ENCODE peak calls at places on chromosomes 4 and X, in four cellular contexts. U is IMR-90, F is PC-3, G is GM23248. Y is an unnamed sample.

GRCh38 chr4:140100771-140101170 is 53.2 kb downstream of the MAML3 start:
- DNase-seq in U (peak), F (no peak), G (no peak), Y (no peak)

GRCh38 chrX:11757729-11758399 is at the start of gene MSL3:
- DNase-seq in U (peak), F (peak), G (peak), Y (peak)

GRCh38 chr4:15294202-15294601 is 133.6 kb upstream of the C1QTNF7 start:
- DNase-seq in U (no peak), F (no peak), G (no peak), Y (no peak)

GRCh38 chrX:138775501-138775900 is 64.0 kb upstream of the FGF13 start:
- DNase-seq in U (peak), F (peak), G (peak), Y (peak)

GRCh38 chr4:120977435-120977997 is 55.0 kb upstream of the PRDM5 start:
- DNase-seq in U (peak), F (peak), G (peak), Y (peak)

GRCh38 chr4:181372014-181372413 is 871.2 kb upstream of the TENM3 start:
- DNase-seq in U (no peak), F (no peak), G (no peak), Y (no peak)

GRCh38 chr4:26325191-26325590 is 4.4 kb downstream of the RBPJ start:
- DNase-seq in U (peak), F (peak), G (peak), Y (peak)

GRCh38 chrX:109856974-109857373 is 123.9 kb upstream of the ACSL4 start:
- DNase-seq in U (peak), F (peak), G (peak), Y (peak)

GRCh38 chr4:46270986-46271596 is 118.8 kb downstream of the GABRA2 start:
- DNase-seq in U (peak), F (peak), G (peak), Y (peak)

GRCh38 chrX:93538575-93538974 is 134.8 kb downstream of the NAP1L3 start:
- DNase-seq in U (no peak), F (peak), G (peak), Y (no peak)

GRCh38 chr4:833156-833555 is 7.2 kb upstream of the CPLX1 start:
- DNase-seq in U (no peak), F (no peak), G (no peak), Y (no peak)

GRCh38 chr4:154877110-154877760 is 96.2 kb downstream of the RBM46 start:
- DNase-seq in U (peak), F (peak), G (peak), Y (peak)

GRCh38 chrX:2875798-2876399 is 47.2 kb downstream of the GYG2 start:
- DNase-seq in U (no peak), F (peak), G (peak), Y (peak)

GRCh38 chr4:156767911-156768415 is 203.6 kb downstream of the PDGFC start:
- DNase-seq in U (no peak), F (no peak), G (no peak), Y (no peak)

GRCh38 chrX:18896680-18897544 is 87.0 kb downstream of the PHKA2 start:
- DNase-seq in U (no peak), F (no peak), G (no peak), Y (no peak)

GRCh38 chr4:48979897-48980579 is 6.0 kb upstream of the CWH43 start:
- DNase-seq in U (no peak), F (peak), G (peak), Y (no peak)

GRCh38 chrX:104681214-104681613 is 115.2 kb downstream of the IL1RAPL2 start:
- DNase-seq in U (no peak), F (no peak), G (no peak), Y (no peak)

GRCh38 chr4:184434496-184435066 is 39.8 kb downstream of the IRF2 start:
- DNase-seq in U (no peak), F (no peak), G (no peak), Y (no peak)

DNA sequence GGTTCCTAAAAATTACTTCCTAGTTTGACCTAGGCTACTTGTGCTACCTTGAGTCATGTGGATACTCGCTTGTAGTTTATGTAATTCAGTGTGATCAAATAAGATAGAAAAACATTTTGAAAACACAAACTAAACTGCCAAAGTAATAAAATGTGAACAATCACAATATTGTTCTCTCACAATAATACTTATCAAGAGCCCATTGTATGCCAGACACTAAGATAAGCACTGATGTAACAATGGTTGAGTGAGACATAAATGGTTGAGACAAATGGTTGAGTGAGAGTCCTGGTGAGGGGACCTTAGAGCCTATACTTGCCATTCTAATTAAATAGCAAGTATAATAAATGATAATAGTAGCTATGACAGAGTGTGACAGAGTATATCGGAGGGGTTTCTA is 41.7 kb downstream of the RFC1 start:
- DNase-seq in U (no peak), F (no peak), G (no peak), Y (no peak)
- H2AFZ ChIP-seq in U (no peak), F (no peak), G (no peak), Y (no peak)

DNA sequence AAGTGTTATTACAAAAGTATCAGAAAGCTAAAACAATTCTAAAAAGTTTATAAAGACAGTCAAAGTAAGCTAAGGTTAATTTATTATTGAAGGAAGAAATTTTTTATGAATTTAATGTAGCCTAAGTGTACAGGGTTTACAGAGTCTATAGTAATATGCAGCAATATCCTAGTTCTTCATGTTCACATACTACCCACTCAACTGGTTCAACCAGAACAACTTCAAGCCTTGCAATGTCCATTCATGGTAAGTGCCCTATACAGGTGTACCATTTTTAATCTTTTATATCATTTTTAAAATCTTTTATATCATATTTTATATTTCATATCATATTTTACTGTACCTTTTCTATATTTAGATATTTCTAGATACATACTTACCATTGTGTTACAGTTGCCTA is 34.3 kb downstream of the COL4A5 start:
- DNase-seq in U (no peak), F (peak), G (no peak), Y (no peak)
- H2AFZ ChIP-seq in U (no peak), F (no peak), G (no peak), Y (no peak)

GRCh38 chr4:74205559-74205958 is 47.6 kb downstream of the MTHFD2L start:
- DNase-seq in U (no peak), F (no peak), G (no peak), Y (no peak)

GRCh38 chr4:74203467-74203866 is 45.5 kb downstream of the MTHFD2L start:
- DNase-seq in U (no peak), F (no peak), G (no peak), Y (no peak)

GRCh38 chr4:74206088-74206826 is 48.3 kb downstream of the MTHFD2L start:
- DNase-seq in U (peak), F (no peak), G (peak), Y (peak)

GRCh38 chr4:74202062-74202586 is 44.2 kb downstream of the MTHFD2L start:
- DNase-seq in U (peak), F (no peak), G (no peak), Y (peak)

DNA sequence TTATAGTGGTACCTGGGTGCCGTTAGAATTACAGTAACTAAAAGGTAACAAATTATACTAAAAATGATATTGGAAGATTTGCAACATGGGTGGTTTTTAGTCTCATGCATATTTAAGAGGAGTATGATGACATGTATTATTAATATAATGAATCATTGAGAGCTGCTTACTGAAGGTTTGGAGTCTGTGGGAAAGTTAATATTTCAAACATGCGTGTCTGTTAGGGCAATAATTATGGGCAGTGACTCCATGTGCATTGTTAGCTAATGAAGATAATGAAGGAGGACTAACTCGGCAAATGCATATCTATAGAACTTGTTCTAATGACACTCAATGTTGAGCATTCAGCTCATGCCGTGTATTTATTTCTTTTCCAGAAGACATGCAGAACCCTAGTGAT is 47.1 kb downstream of the MTHFD2L start:
- DNase-seq in U (no peak), F (no peak), G (no peak), Y (peak)
- H2AFZ ChIP-seq in U (no peak), F (no peak), G (no peak), Y (no peak)

GRCh38 chrX:30620125-30620524 is 33.1 kb upstream of the GK start:
- DNase-seq in U (peak), F (no peak), G (peak), Y (no peak)

GRCh38 chrX:30622361-30622760 is 30.9 kb upstream of the GK start:
- DNase-seq in U (no peak), F (no peak), G (no peak), Y (no peak)

GRCh38 chrX:30615229-30615628 is 37.7 kb upstream of the TASL start:
- DNase-seq in U (peak), F (peak), G (peak), Y (peak)

GRCh38 chrX:30620980-30621716 is 32.1 kb upstream of the GK start:
- DNase-seq in U (peak), F (peak), G (peak), Y (peak)

GRCh38 chrX:30618160-30618765 is 35.0 kb upstream of the GK start:
- DNase-seq in U (no peak), F (peak), G (peak), Y (no peak)
- H2AFZ ChIP-seq in U (peak), F (no peak), G (no peak), Y (no peak)

DNA sequence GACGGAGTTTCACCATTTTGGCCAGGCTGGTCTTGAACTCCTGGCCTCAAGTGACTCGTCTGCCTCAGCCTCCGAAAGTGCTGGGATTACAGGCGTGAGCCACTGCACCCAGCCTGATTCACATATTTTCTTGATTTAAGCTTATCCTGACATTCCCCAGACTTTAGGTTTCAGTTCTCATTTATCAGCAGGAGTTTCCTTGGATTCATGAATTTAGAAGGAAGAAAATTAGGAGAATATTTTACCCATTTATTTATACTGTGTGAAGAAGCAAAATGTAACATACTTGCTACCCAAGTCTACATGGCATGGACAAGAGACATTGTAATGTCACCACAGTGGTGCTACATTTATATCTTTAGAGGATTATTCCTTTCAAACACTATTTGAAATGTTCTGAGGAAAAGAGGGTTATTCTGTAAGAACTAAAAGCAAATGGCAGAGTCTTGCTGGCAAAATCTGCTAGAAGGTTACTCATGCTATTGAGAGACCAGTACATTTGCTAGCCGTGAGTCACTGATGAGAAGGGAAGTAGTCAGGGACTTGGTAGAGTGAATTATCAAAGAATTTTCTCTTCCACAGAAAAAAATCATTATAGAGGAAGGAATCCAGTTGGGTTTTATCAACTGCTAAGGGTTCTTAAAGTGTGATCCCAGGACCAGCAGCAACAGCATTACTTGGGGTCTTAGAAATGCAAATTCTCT is 26.1 kb upstream of the CFAP299 start:
- DNase-seq in U (peak), F (peak), G (peak), Y (peak)
- H2AFZ ChIP-seq in U (no peak), F (no peak), G (peak), Y (no peak)

GRCh38 chr4:122775987-122776836 is 43.7 kb downstream of the BBS12 start:
- DNase-seq in U (no peak), F (no peak), G (no peak), Y (no peak)
- H2AFZ ChIP-seq in U (peak), F (no peak), G (no peak), Y (no peak)

GRCh38 chr4:96052827-96053226 is 212.9 kb downstream of the PDHA2 start:
- DNase-seq in U (no peak), F (no peak), G (no peak), Y (no peak)
- H2AFZ ChIP-seq in U (no peak), F (no peak), G (no peak), Y (no peak)

DNA sequence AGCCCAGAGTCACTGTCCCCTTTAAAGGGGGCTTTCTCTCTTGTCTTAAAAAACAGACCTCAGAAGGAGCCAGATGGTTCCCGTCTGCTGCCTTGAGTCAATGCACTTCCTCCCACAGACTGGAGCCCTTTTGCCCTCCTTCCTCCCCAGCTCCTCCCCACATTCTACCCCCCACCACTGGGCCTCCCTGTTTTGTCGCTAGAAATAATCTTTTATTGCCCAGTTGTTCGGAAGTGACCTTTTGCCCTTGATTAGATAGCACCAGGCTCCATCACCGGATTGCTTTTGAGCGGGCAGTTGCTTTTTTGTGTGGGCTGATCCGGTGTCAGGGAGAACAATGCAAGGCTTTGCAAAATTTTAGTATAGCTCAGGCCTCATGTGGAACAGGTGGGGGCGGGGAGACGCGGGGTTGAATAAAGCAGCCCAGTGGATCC is 47.7 kb downstream of the SPRY1 start:
- DNase-seq in U (peak), F (no peak), G (no peak), Y (peak)
- H2AFZ ChIP-seq in U (peak), F (no peak), G (no peak), Y (peak)

GRCh38 chr4:126977306-126977705 is 655.5 kb upstream of the INTU start:
- DNase-seq in U (peak), F (no peak), G (peak), Y (peak)
- H2AFZ ChIP-seq in U (peak), F (no peak), G (peak), Y (peak)

GRCh38 chr4:161183729-161184128 is 980.1 kb downstream of the FSTL5 start:
- DNase-seq in U (no peak), F (no peak), G (no peak), Y (no peak)

GRCh38 chr4:161182913-161183312 is 980.9 kb downstream of the FSTL5 start:
- DNase-seq in U (no peak), F (no peak), G (no peak), Y (no peak)

GRCh38 chr4:161186750-161187149 is 977.0 kb downstream of the FSTL5 start:
- DNase-seq in U (no peak), F (no peak), G (no peak), Y (no peak)

GRCh38 chr4:161189286-161190134 is 974.3 kb downstream of the FSTL5 start:
- DNase-seq in U (no peak), F (no peak), G (no peak), Y (peak)

GRCh38 chr4:161188578-161188977 is 975.2 kb downstream of the FSTL5 start:
- DNase-seq in U (no peak), F (no peak), G (no peak), Y (no peak)
- H2AFZ ChIP-seq in U (no peak), F (no peak), G (no peak), Y (no peak)